ENCODE peak calls at places on chromosomes 16 and 17, in five cellular contexts. One of them, this sample, is unnamed.

GRCh38 chr17:35901776-35902175 is 21.6 kb upstream of the CCL5 start:
- DNase-seq in nephron progenitor cell: no peak
- DNase-seq in foreskin fibroblast: peak; percentile 5
- DNase-seq in colonic mucosa: no peak
- DNase-seq in lower leg skin: no peak
- DNase-seq in this sample: no peak

GRCh38 chr16:48318630-48319029 is 66.6 kb downstream of the SIAH1 start:
- DNase-seq in nephron progenitor cell: no peak
- DNase-seq in foreskin fibroblast: peak; percentile 25
- DNase-seq in colonic mucosa: no peak
- DNase-seq in lower leg skin: peak; percentile 22
- DNase-seq in this sample: no peak

GRCh38 chr16:674968-675883 is at the start of gene RHBDL1:
- DNase-seq in nephron progenitor cell: peak; percentile 52
- DNase-seq in foreskin fibroblast: peak; percentile 74
- DNase-seq in colonic mucosa: no peak
- DNase-seq in lower leg skin: no peak
- DNase-seq in this sample: no peak

GRCh38 chr17:6435051-6435450 is at the start of gene AIPL1:
- DNase-seq in nephron progenitor cell: no peak
- DNase-seq in foreskin fibroblast: no peak
- DNase-seq in colonic mucosa: no peak
- DNase-seq in lower leg skin: no peak
- DNase-seq in this sample: peak; percentile 75

GRCh38 chr17:32515677-32516383 is 29.0 kb downstream of the CDK5R1 start:
- DNase-seq in nephron progenitor cell: no peak
- DNase-seq in foreskin fibroblast: no peak
- DNase-seq in colonic mucosa: no peak
- DNase-seq in lower leg skin: no peak
- DNase-seq in this sample: no peak

GRCh38 chr17:9862949-9863348 is 37.2 kb downstream of the GLP2R start:
- DNase-seq in nephron progenitor cell: no peak
- DNase-seq in foreskin fibroblast: no peak
- DNase-seq in colonic mucosa: no peak
- DNase-seq in lower leg skin: no peak
- DNase-seq in this sample: no peak

GRCh38 chr17:58446086-58446485 is 28.8 kb upstream of the RNF43 start:
- DNase-seq in nephron progenitor cell: no peak
- DNase-seq in foreskin fibroblast: no peak
- DNase-seq in colonic mucosa: no peak
- DNase-seq in lower leg skin: no peak
- DNase-seq in this sample: no peak

GRCh38 chr17:29593546-29594440 is 861 bp downstream of the ANKRD13B start:
- DNase-seq in nephron progenitor cell: peak; percentile 57
- DNase-seq in foreskin fibroblast: peak; percentile 48
- DNase-seq in colonic mucosa: no peak
- DNase-seq in lower leg skin: peak; percentile 18
- DNase-seq in this sample: no peak

GRCh38 chr16:21083729-21084268 is 66.8 kb downstream of the DNAH3 start:
- DNase-seq in nephron progenitor cell: peak; percentile 72
- DNase-seq in foreskin fibroblast: peak; percentile 78
- DNase-seq in colonic mucosa: peak; percentile 71
- DNase-seq in lower leg skin: peak; percentile 40
- DNase-seq in this sample: no peak

GRCh38 chr16:84052071-84052622 is 9.6 kb upstream of the SLC38A8 start:
- DNase-seq in nephron progenitor cell: no peak
- DNase-seq in foreskin fibroblast: no peak
- DNase-seq in colonic mucosa: no peak
- DNase-seq in lower leg skin: no peak
- DNase-seq in this sample: no peak

GRCh38 chr17:49676276-49676868 is 1.5 kb downstream of the SPOP start:
- DNase-seq in nephron progenitor cell: no peak
- DNase-seq in foreskin fibroblast: peak; percentile 42
- DNase-seq in colonic mucosa: no peak
- DNase-seq in lower leg skin: no peak
- DNase-seq in this sample: no peak

GRCh38 chr17:46944931-46945330 is 22.0 kb downstream of the GOSR2 start:
- DNase-seq in nephron progenitor cell: no peak
- DNase-seq in foreskin fibroblast: no peak
- DNase-seq in colonic mucosa: no peak
- DNase-seq in lower leg skin: no peak
- DNase-seq in this sample: no peak

GRCh38 chr17:40602445-40603443 is 37.5 kb upstream of the CCR7 start:
- DNase-seq in nephron progenitor cell: no peak
- DNase-seq in foreskin fibroblast: no peak
- DNase-seq in colonic mucosa: no peak
- DNase-seq in lower leg skin: no peak
- DNase-seq in this sample: no peak

GRCh38 chr17:57640079-57640478 is 105.0 kb downstream of the CCDC182 start:
- DNase-seq in nephron progenitor cell: no peak
- DNase-seq in foreskin fibroblast: no peak
- DNase-seq in colonic mucosa: no peak
- DNase-seq in lower leg skin: no peak
- DNase-seq in this sample: no peak

GRCh38 chr16:87178977-87179376 is 138.2 kb downstream of the C16orf95 start:
- DNase-seq in nephron progenitor cell: no peak
- DNase-seq in foreskin fibroblast: no peak
- DNase-seq in colonic mucosa: no peak
- DNase-seq in lower leg skin: no peak
- DNase-seq in this sample: no peak

GRCh38 chr16:84905965-84906460 is 86.2 kb downstream of the CRISPLD2 start:
- DNase-seq in nephron progenitor cell: no peak
- DNase-seq in foreskin fibroblast: no peak
- DNase-seq in colonic mucosa: no peak
- DNase-seq in lower leg skin: no peak
- DNase-seq in this sample: no peak

GRCh38 chr17:76753061-76753961 is 15.4 kb downstream of the MFSD11 start:
- DNase-seq in nephron progenitor cell: no peak
- DNase-seq in foreskin fibroblast: no peak
- DNase-seq in colonic mucosa: no peak
- DNase-seq in lower leg skin: no peak
- DNase-seq in this sample: no peak

GRCh38 chr16:57115504-57116182 is 23.3 kb downstream of the CPNE2 start:
- DNase-seq in nephron progenitor cell: peak; percentile 25
- DNase-seq in foreskin fibroblast: peak; percentile 67
- DNase-seq in colonic mucosa: no peak
- DNase-seq in lower leg skin: no peak
- DNase-seq in this sample: no peak

GRCh38 chr16:49564577-49565224 is 191.1 kb downstream of the C16orf78 start:
- DNase-seq in nephron progenitor cell: no peak
- DNase-seq in foreskin fibroblast: peak; percentile 4
- DNase-seq in colonic mucosa: no peak
- DNase-seq in lower leg skin: no peak
- DNase-seq in this sample: no peak

GRCh38 chr17:10265100-10265810 is 66.8 kb upstream of the GAS7 start:
- DNase-seq in nephron progenitor cell: no peak
- DNase-seq in foreskin fibroblast: peak; percentile 17
- DNase-seq in colonic mucosa: no peak
- DNase-seq in lower leg skin: no peak
- DNase-seq in this sample: no peak

GRCh38 chr16:84700518-84701277 is 898 bp downstream of the USP10 start:
- DNase-seq in nephron progenitor cell: no peak
- DNase-seq in foreskin fibroblast: peak; percentile 41
- DNase-seq in colonic mucosa: peak; percentile 38
- DNase-seq in lower leg skin: no peak
- DNase-seq in this sample: no peak

GRCh38 chr17:5022171-5022711 is 13.0 kb downstream of the SLC52A1 start:
- DNase-seq in nephron progenitor cell: no peak
- DNase-seq in foreskin fibroblast: no peak
- DNase-seq in colonic mucosa: no peak
- DNase-seq in lower leg skin: no peak
- DNase-seq in this sample: no peak

GRCh38 chr17:5024604-5025003 is 10.6 kb downstream of the SLC52A1 start:
- DNase-seq in nephron progenitor cell: no peak
- DNase-seq in foreskin fibroblast: no peak
- DNase-seq in colonic mucosa: no peak
- DNase-seq in lower leg skin: no peak
- DNase-seq in this sample: no peak

GRCh38 chr17:5023588-5024147 is 11.6 kb downstream of the SLC52A1 start:
- DNase-seq in nephron progenitor cell: no peak
- DNase-seq in foreskin fibroblast: no peak
- DNase-seq in colonic mucosa: no peak
- DNase-seq in lower leg skin: no peak
- DNase-seq in this sample: no peak

GRCh38 chr17:5020502-5021023 is 14.7 kb downstream of the SLC52A1 start:
- DNase-seq in nephron progenitor cell: no peak
- DNase-seq in foreskin fibroblast: no peak
- DNase-seq in colonic mucosa: no peak
- DNase-seq in lower leg skin: no peak
- DNase-seq in this sample: no peak

DNA sequence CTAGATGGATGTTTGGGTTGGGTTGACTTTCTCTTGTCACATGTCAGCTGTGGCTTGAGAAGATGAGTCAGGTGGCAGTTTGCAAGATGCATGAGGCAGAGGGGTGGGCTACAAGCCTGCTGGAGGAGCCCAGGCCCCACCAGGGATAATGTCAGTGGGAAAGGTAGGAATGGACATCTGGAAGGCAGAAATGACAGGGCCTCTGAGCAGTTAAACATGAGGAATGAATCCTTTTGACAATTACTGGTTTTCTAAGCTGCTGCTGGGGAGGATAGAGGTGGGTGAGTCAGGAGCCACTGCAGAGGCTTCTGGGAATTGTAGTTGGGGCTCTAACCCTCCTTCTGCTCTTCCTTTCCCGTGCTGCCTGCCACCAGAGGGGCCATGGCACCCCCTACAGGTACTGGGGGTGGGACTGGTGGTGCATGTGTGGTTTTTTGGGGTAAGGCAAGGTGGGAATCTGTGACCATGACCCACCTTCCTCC is 15.7 kb downstream of the SLC52A1 start:
- DNase-seq in nephron progenitor cell: no peak
- DNase-seq in foreskin fibroblast: peak; percentile 41
- DNase-seq in colonic mucosa: no peak
- DNase-seq in lower leg skin: no peak
- DNase-seq in this sample: no peak
- TF ChIP-seq CTCF in nephron progenitor cell: no peak
- TF ChIP-seq CTCF in foreskin fibroblast: no peak
- TF ChIP-seq CTCF in colonic mucosa: no peak
- TF ChIP-seq CTCF in lower leg skin: no peak
- TF ChIP-seq CTCF in this sample: peak; percentile 2

DNA sequence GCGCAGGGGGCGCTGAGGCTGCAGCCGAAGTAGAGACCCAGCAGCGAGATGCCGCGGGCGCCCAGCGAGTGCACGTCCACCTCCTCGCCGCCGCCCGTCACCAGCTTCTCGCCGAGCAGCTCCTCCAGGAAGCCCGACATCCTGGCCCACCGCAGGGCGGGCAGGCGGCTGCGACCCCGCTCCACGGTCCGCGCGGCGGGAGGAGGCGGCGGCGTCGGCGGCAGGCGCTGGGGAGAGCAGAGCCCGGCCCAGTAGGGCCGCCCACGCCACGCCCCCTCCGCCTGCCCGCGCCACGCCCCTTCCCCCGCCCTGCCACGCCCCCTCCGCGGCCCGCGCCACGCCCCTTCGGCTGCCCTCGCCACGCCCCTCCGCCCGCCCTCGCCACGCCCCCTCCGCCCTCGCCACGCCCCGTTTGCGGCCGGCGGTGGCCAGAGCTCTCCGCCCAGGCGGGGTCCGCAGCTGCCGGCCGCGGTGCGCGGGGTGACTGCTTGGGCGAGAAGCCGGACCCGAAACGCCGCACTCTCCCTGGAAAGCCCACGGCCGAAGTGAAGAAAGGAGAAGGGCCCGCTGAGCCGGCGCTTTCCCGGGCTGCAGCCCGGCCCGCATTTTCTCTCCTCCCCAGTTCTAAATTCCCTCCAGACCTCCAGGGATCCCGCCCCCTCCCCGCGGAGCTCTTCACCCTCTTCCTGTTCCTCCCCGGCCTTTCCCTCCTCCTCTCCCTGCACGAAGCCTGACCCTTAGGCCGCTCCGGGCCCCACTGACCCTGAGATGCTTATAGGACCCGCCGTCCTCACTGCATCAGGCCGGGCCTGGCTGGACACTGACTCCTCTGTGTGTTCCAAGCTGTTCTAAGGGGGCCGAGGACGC is at the start of gene NXN:
- DNase-seq in nephron progenitor cell: peak; percentile 97
- DNase-seq in foreskin fibroblast: peak; percentile 90
- DNase-seq in colonic mucosa: peak; percentile 89
- DNase-seq in lower leg skin: peak; percentile 68
- DNase-seq in this sample: peak; percentile 53
- TF ChIP-seq CTCF in nephron progenitor cell: no peak
- TF ChIP-seq CTCF in foreskin fibroblast: no peak
- TF ChIP-seq CTCF in colonic mucosa: no peak
- TF ChIP-seq CTCF in lower leg skin: no peak
- TF ChIP-seq CTCF in this sample: no peak

GRCh38 chr17:37570527-37571093 is 38.6 kb downstream of the SYNRG start:
- DNase-seq in nephron progenitor cell: peak; percentile 29
- DNase-seq in foreskin fibroblast: peak; percentile 69
- DNase-seq in colonic mucosa: peak; percentile 59
- DNase-seq in lower leg skin: no peak
- DNase-seq in this sample: peak; percentile 39
- TF ChIP-seq CTCF in nephron progenitor cell: peak; percentile 29
- TF ChIP-seq CTCF in foreskin fibroblast: peak; percentile 40
- TF ChIP-seq CTCF in colonic mucosa: peak; percentile 66
- TF ChIP-seq CTCF in lower leg skin: no peak
- TF ChIP-seq CTCF in this sample: peak; percentile 77

DNA sequence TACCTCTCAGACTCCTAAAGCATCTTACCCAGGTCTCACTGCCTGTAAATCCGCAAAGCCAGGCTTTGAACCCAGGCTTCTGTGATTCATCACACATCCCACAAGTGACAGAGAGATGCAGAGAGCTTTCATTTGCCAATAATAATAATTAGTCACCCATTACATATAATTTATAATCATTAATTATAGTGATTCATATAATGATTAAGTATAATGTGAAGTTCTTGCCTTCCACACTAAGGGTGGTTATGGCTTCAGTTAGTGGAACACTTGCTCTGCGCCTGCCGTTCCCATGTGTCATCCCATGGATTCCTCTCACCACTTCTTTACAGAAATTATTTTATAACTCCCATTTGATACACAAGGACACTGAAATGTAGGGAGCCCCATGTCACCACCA is 39.8 kb upstream of the XYLT1 start:
- DNase-seq in nephron progenitor cell: no peak
- DNase-seq in foreskin fibroblast: peak; percentile 69
- DNase-seq in colonic mucosa: no peak
- DNase-seq in lower leg skin: no peak
- DNase-seq in this sample: no peak
- TF ChIP-seq CTCF in nephron progenitor cell: no peak
- TF ChIP-seq CTCF in foreskin fibroblast: no peak
- TF ChIP-seq CTCF in colonic mucosa: no peak
- TF ChIP-seq CTCF in lower leg skin: no peak
- TF ChIP-seq CTCF in this sample: no peak

DNA sequence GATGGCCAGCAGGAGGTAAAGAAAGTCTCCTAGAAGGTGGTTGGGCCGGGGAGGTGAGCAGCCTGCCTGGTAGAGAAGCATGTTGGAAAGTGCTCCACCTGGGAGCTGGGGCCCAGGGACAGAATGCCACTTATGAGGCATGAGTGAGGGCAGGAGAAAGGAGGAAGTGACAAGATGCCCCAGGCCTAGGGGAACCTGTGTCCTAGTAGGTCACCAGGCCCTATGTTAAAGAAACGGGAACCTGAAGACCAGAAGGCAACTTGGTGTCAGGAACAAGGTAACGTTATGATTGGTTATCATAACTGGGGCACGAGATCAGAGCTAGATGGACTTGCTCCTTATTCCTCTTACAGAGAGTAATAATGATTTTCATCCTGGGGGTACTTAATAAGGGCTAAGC is 34.3 kb downstream of the PITPNC1 start:
- DNase-seq in nephron progenitor cell: no peak
- DNase-seq in foreskin fibroblast: no peak
- DNase-seq in colonic mucosa: no peak
- DNase-seq in lower leg skin: no peak
- DNase-seq in this sample: no peak
- TF ChIP-seq CTCF in nephron progenitor cell: no peak
- TF ChIP-seq CTCF in foreskin fibroblast: no peak
- TF ChIP-seq CTCF in colonic mucosa: no peak
- TF ChIP-seq CTCF in lower leg skin: no peak
- TF ChIP-seq CTCF in this sample: no peak

GRCh38 chr17:16275024-16275423 is 58.0 kb downstream of the PIGL start:
- DNase-seq in nephron progenitor cell: no peak
- DNase-seq in foreskin fibroblast: no peak
- DNase-seq in colonic mucosa: no peak
- DNase-seq in lower leg skin: no peak
- DNase-seq in this sample: no peak
- TF ChIP-seq CTCF in nephron progenitor cell: no peak
- TF ChIP-seq CTCF in foreskin fibroblast: no peak
- TF ChIP-seq CTCF in colonic mucosa: no peak
- TF ChIP-seq CTCF in lower leg skin: no peak
- TF ChIP-seq CTCF in this sample: no peak

This sample was measured in D721Med.